ENCODE peak calls at places on chromosomes 2 and 18, in eight cellular contexts. One of them, this sample, is unnamed.

GRCh38 chr2:51971136-51971535 is 939.2 kb upstream of the NRXN1 start:
- DNase-seq in cardiac muscle cell: no peak
- DNase-seq in substantia nigra: no peak
- DNase-seq in CD8-positive, alpha-beta T cell: no peak
- DNase-seq in WERI-Rb-1: no peak
- DNase-seq in CD8-positive, alpha-beta memory T cell: no peak
- DNase-seq in brain microvascular endothelial cell: no peak
- DNase-seq in RWPE1: no peak
- DNase-seq in this sample: no peak

GRCh38 chr2:120684691-120685402 is 50.8 kb upstream of the GLI2 start:
- DNase-seq in brain microvascular endothelial cell: no peak
- DNase-seq in CD8-positive, alpha-beta memory T cell: no peak
- DNase-seq in RWPE1: no peak
- DNase-seq in CD8-positive, alpha-beta T cell: no peak
- DNase-seq in WERI-Rb-1: no peak
- DNase-seq in cardiac muscle cell: peak
- DNase-seq in substantia nigra: no peak
- DNase-seq in this sample: no peak

GRCh38 chr2:108297436-108298141 is 8.9 kb downstream of the SULT1C2 start:
- DNase-seq in CD8-positive, alpha-beta memory T cell: no peak
- DNase-seq in substantia nigra: no peak
- DNase-seq in WERI-Rb-1: no peak
- DNase-seq in brain microvascular endothelial cell: peak
- DNase-seq in CD8-positive, alpha-beta T cell: no peak
- DNase-seq in RWPE1: peak
- DNase-seq in cardiac muscle cell: peak
- DNase-seq in this sample: no peak

GRCh38 chr2:190031971-190032623 is 30.4 kb downstream of the MSTN start:
- DNase-seq in brain microvascular endothelial cell: no peak
- DNase-seq in CD8-positive, alpha-beta T cell: no peak
- DNase-seq in substantia nigra: no peak
- DNase-seq in cardiac muscle cell: no peak
- DNase-seq in CD8-positive, alpha-beta memory T cell: no peak
- DNase-seq in RWPE1: no peak
- DNase-seq in WERI-Rb-1: no peak
- DNase-seq in this sample: no peak

GRCh38 chr2:201191132-201191875 is 8.4 kb downstream of the CASP10 start:
- DNase-seq in CD8-positive, alpha-beta T cell: no peak
- DNase-seq in substantia nigra: no peak
- DNase-seq in RWPE1: no peak
- DNase-seq in WERI-Rb-1: no peak
- DNase-seq in brain microvascular endothelial cell: no peak
- DNase-seq in cardiac muscle cell: peak
- DNase-seq in CD8-positive, alpha-beta memory T cell: peak
- DNase-seq in this sample: no peak

GRCh38 chr2:206212673-206213513 is 53.2 kb downstream of the EEF1B2 start:
- DNase-seq in WERI-Rb-1: no peak
- DNase-seq in substantia nigra: no peak
- DNase-seq in brain microvascular endothelial cell: peak
- DNase-seq in RWPE1: peak
- DNase-seq in cardiac muscle cell: peak
- DNase-seq in CD8-positive, alpha-beta memory T cell: no peak
- DNase-seq in CD8-positive, alpha-beta T cell: no peak
- DNase-seq in this sample: no peak

GRCh38 chr2:170582313-170582712 is 132.8 kb upstream of the SP5 start:
- DNase-seq in brain microvascular endothelial cell: no peak
- DNase-seq in CD8-positive, alpha-beta memory T cell: no peak
- DNase-seq in substantia nigra: no peak
- DNase-seq in cardiac muscle cell: no peak
- DNase-seq in WERI-Rb-1: no peak
- DNase-seq in CD8-positive, alpha-beta T cell: no peak
- DNase-seq in RWPE1: no peak
- DNase-seq in this sample: no peak

GRCh38 chr2:237446333-237446654 is 32.3 kb upstream of the COL6A3 start:
- DNase-seq in CD8-positive, alpha-beta T cell: no peak
- DNase-seq in substantia nigra: no peak
- DNase-seq in CD8-positive, alpha-beta memory T cell: no peak
- DNase-seq in cardiac muscle cell: peak
- DNase-seq in WERI-Rb-1: no peak
- DNase-seq in brain microvascular endothelial cell: no peak
- DNase-seq in RWPE1: no peak
- DNase-seq in this sample: no peak

GRCh38 chr2:53475766-53476165 is 291.8 kb upstream of the CHAC2 start:
- DNase-seq in WERI-Rb-1: no peak
- DNase-seq in substantia nigra: no peak
- DNase-seq in CD8-positive, alpha-beta memory T cell: no peak
- DNase-seq in CD8-positive, alpha-beta T cell: no peak
- DNase-seq in cardiac muscle cell: no peak
- DNase-seq in RWPE1: no peak
- DNase-seq in brain microvascular endothelial cell: no peak
- DNase-seq in this sample: no peak

GRCh38 chr2:67777836-67778429 is 284.9 kb downstream of the C1D start:
- DNase-seq in WERI-Rb-1: no peak
- DNase-seq in CD8-positive, alpha-beta T cell: no peak
- DNase-seq in cardiac muscle cell: no peak
- DNase-seq in substantia nigra: no peak
- DNase-seq in RWPE1: no peak
- DNase-seq in CD8-positive, alpha-beta memory T cell: no peak
- DNase-seq in brain microvascular endothelial cell: no peak
- DNase-seq in this sample: no peak

GRCh38 chr18:80170395-80171094 is 61.5 kb downstream of the ADNP2 start:
- DNase-seq in WERI-Rb-1: no peak
- DNase-seq in cardiac muscle cell: peak
- DNase-seq in CD8-positive, alpha-beta memory T cell: no peak
- DNase-seq in CD8-positive, alpha-beta T cell: no peak
- DNase-seq in RWPE1: no peak
- DNase-seq in brain microvascular endothelial cell: no peak
- DNase-seq in substantia nigra: no peak
- DNase-seq in this sample: no peak

GRCh38 chr2:60976271-60976670 is 41.2 kb upstream of the PEX13 start:
- DNase-seq in CD8-positive, alpha-beta memory T cell: no peak
- DNase-seq in brain microvascular endothelial cell: no peak
- DNase-seq in RWPE1: no peak
- DNase-seq in cardiac muscle cell: no peak
- DNase-seq in WERI-Rb-1: peak
- DNase-seq in substantia nigra: no peak
- DNase-seq in CD8-positive, alpha-beta T cell: no peak
- DNase-seq in this sample: no peak

GRCh38 chr2:22355816-22356433 is 1029.1 kb upstream of the KLHL29 start:
- DNase-seq in cardiac muscle cell: peak
- DNase-seq in CD8-positive, alpha-beta memory T cell: no peak
- DNase-seq in CD8-positive, alpha-beta T cell: peak
- DNase-seq in substantia nigra: peak
- DNase-seq in WERI-Rb-1: peak
- DNase-seq in brain microvascular endothelial cell: peak
- DNase-seq in RWPE1: peak
- DNase-seq in this sample: peak

GRCh38 chr18:35525795-35526475 is 28.2 kb upstream of the INO80C start:
- DNase-seq in brain microvascular endothelial cell: no peak
- DNase-seq in CD8-positive, alpha-beta memory T cell: peak
- DNase-seq in CD8-positive, alpha-beta T cell: no peak
- DNase-seq in RWPE1: no peak
- DNase-seq in WERI-Rb-1: no peak
- DNase-seq in cardiac muscle cell: peak
- DNase-seq in substantia nigra: no peak
- DNase-seq in this sample: peak

GRCh38 chr2:173215316-173215715 is 139.4 kb upstream of the CDCA7 start:
- DNase-seq in RWPE1: no peak
- DNase-seq in substantia nigra: no peak
- DNase-seq in brain microvascular endothelial cell: no peak
- DNase-seq in cardiac muscle cell: no peak
- DNase-seq in WERI-Rb-1: no peak
- DNase-seq in CD8-positive, alpha-beta T cell: no peak
- DNase-seq in CD8-positive, alpha-beta memory T cell: no peak
- DNase-seq in this sample: no peak

GRCh38 chr2:236665572-236666118 is 96.0 kb downstream of the ACKR3 start:
- DNase-seq in substantia nigra: no peak
- DNase-seq in WERI-Rb-1: no peak
- DNase-seq in CD8-positive, alpha-beta T cell: no peak
- DNase-seq in cardiac muscle cell: peak
- DNase-seq in brain microvascular endothelial cell: no peak
- DNase-seq in RWPE1: no peak
- DNase-seq in CD8-positive, alpha-beta memory T cell: no peak
- DNase-seq in this sample: no peak

DNA sequence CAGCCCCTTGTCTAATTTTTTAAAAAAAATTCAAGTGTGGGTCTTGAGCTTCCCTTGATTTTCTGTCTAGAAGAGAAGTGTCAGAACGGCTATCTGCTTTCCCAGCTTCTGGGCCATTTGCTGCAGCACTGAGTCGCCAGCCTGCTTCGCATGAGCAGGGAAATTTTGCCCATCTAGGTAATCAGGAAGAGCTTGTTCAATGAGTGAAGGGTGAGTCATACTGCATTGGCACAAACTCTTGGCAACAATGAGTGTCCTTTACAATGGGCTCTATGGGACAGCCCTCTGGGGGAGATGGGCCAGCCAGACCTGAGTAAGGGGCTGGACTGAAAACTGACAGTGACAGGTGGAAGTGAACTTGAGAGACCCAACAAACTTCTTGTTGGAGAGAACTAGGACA is 2.4 kb upstream of the RNF144A start:
- DNase-seq in CD8-positive, alpha-beta memory T cell: no peak
- DNase-seq in WERI-Rb-1: no peak
- DNase-seq in substantia nigra: no peak
- DNase-seq in RWPE1: peak
- DNase-seq in brain microvascular endothelial cell: no peak
- DNase-seq in cardiac muscle cell: no peak
- DNase-seq in CD8-positive, alpha-beta T cell: no peak
- DNase-seq in this sample: no peak
- H3K27ac ChIP-seq in CD8-positive, alpha-beta memory T cell: no peak
- H3K27ac ChIP-seq in WERI-Rb-1: no peak
- H3K27ac ChIP-seq in substantia nigra: peak
- H3K27ac ChIP-seq in RWPE1: no peak
- H3K27ac ChIP-seq in brain microvascular endothelial cell: no peak
- H3K27ac ChIP-seq in cardiac muscle cell: no peak
- H3K27ac ChIP-seq in CD8-positive, alpha-beta T cell: no peak
- H3K27ac ChIP-seq in this sample: peak

GRCh38 chr2:64608867-64609228 is 44.9 kb downstream of the SERTAD2 start:
- DNase-seq in CD8-positive, alpha-beta T cell: no peak
- DNase-seq in brain microvascular endothelial cell: no peak
- DNase-seq in WERI-Rb-1: no peak
- DNase-seq in substantia nigra: no peak
- DNase-seq in cardiac muscle cell: no peak
- DNase-seq in RWPE1: no peak
- DNase-seq in CD8-positive, alpha-beta memory T cell: no peak
- DNase-seq in this sample: no peak

GRCh38 chr2:64606495-64607363 is 47.0 kb downstream of the SERTAD2 start:
- DNase-seq in WERI-Rb-1: peak
- DNase-seq in brain microvascular endothelial cell: no peak
- DNase-seq in RWPE1: no peak
- DNase-seq in CD8-positive, alpha-beta memory T cell: peak
- DNase-seq in cardiac muscle cell: peak
- DNase-seq in CD8-positive, alpha-beta T cell: peak
- DNase-seq in substantia nigra: peak
- DNase-seq in this sample: no peak

GRCh38 chr2:64607381-64607780 is 46.3 kb downstream of the SERTAD2 start:
- DNase-seq in substantia nigra: no peak
- DNase-seq in RWPE1: no peak
- DNase-seq in brain microvascular endothelial cell: no peak
- DNase-seq in CD8-positive, alpha-beta memory T cell: no peak
- DNase-seq in cardiac muscle cell: no peak
- DNase-seq in CD8-positive, alpha-beta T cell: no peak
- DNase-seq in WERI-Rb-1: no peak
- DNase-seq in this sample: no peak

GRCh38 chr2:64610456-64610855 is 43.3 kb downstream of the SERTAD2 start:
- DNase-seq in WERI-Rb-1: no peak
- DNase-seq in RWPE1: no peak
- DNase-seq in CD8-positive, alpha-beta memory T cell: no peak
- DNase-seq in brain microvascular endothelial cell: no peak
- DNase-seq in CD8-positive, alpha-beta T cell: no peak
- DNase-seq in substantia nigra: no peak
- DNase-seq in cardiac muscle cell: no peak
- DNase-seq in this sample: no peak

DNA sequence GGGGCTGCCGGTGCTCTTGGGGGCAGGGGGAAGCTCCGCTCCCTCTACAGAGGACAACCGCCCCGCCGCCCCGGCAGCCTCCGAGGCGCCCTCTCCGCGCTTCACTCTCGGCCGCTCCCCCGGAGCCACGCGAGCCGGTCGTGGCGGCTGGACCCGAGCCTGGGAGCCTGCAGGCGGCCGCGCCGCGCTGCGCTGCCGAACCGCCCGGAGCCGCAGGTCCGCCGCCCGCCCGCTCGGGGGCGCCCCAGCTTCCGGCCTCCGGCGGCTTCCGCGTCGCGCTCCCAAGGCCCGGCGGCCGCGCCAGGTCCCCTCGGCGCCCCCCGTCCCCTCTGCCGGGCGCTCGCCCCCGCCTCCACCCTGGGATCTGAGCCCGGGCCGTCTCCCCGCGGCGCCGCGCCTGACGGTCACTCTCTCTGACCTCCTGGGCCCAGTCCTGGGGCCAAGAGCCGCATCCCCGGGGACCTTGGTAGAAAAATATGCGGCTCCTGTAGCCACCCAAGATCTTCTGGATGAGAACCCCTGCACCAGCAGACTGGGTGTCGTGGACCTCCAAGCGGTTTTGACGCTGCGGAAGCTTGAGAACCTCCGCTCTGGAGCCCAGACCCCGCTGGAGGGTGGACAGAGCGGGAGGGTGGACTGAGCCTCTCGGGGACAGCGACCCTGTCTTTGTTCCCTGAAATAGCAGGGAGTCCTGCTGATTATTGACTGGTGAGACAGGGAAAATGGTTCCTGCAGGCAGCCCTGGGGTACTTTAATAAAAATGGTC is 44.3 kb downstream of the SERTAD2 start:
- DNase-seq in CD8-positive, alpha-beta T cell: peak
- DNase-seq in brain microvascular endothelial cell: no peak
- DNase-seq in RWPE1: no peak
- DNase-seq in substantia nigra: peak
- DNase-seq in cardiac muscle cell: peak
- DNase-seq in WERI-Rb-1: no peak
- DNase-seq in CD8-positive, alpha-beta memory T cell: peak
- DNase-seq in this sample: peak
- H3K27ac ChIP-seq in CD8-positive, alpha-beta T cell: peak
- H3K27ac ChIP-seq in brain microvascular endothelial cell: no peak
- H3K27ac ChIP-seq in RWPE1: no peak
- H3K27ac ChIP-seq in substantia nigra: peak
- H3K27ac ChIP-seq in cardiac muscle cell: no peak
- H3K27ac ChIP-seq in WERI-Rb-1: no peak
- H3K27ac ChIP-seq in CD8-positive, alpha-beta memory T cell: peak
- H3K27ac ChIP-seq in this sample: peak

DNA sequence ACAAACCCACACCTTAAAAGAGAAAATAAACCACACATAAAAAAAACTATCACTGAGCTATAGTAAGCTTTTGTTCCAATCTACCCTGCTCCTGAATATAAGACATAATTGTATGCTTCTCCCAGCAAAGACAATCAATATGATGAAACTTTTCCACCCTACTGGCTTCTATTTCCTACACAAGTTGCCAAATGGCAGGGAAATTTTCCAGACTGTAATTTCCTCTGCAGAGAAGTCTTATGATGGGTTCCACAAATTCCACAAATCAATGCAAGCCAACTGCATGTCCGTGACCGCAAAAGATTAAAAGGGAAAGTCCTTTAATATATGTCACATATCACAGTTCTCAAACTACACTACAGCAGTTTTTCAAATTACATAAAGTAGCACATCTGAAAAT is 61.3 kb downstream of the RPL31 start:
- DNase-seq in CD8-positive, alpha-beta memory T cell: no peak
- DNase-seq in brain microvascular endothelial cell: peak
- DNase-seq in WERI-Rb-1: no peak
- DNase-seq in substantia nigra: no peak
- DNase-seq in RWPE1: no peak
- DNase-seq in CD8-positive, alpha-beta T cell: no peak
- DNase-seq in cardiac muscle cell: peak
- DNase-seq in this sample: no peak
- H3K27ac ChIP-seq in CD8-positive, alpha-beta memory T cell: no peak
- H3K27ac ChIP-seq in brain microvascular endothelial cell: no peak
- H3K27ac ChIP-seq in WERI-Rb-1: no peak
- H3K27ac ChIP-seq in substantia nigra: no peak
- H3K27ac ChIP-seq in RWPE1: no peak
- H3K27ac ChIP-seq in CD8-positive, alpha-beta T cell: no peak
- H3K27ac ChIP-seq in cardiac muscle cell: no peak
- H3K27ac ChIP-seq in this sample: no peak

GRCh38 chr2:119528036-119528435 is 3.8 kb upstream of the SCTR start:
- DNase-seq in substantia nigra: no peak
- DNase-seq in CD8-positive, alpha-beta memory T cell: no peak
- DNase-seq in RWPE1: no peak
- DNase-seq in brain microvascular endothelial cell: no peak
- DNase-seq in CD8-positive, alpha-beta T cell: no peak
- DNase-seq in WERI-Rb-1: no peak
- DNase-seq in cardiac muscle cell: no peak
- DNase-seq in this sample: no peak
- H3K27ac ChIP-seq in substantia nigra: no peak
- H3K27ac ChIP-seq in CD8-positive, alpha-beta memory T cell: no peak
- H3K27ac ChIP-seq in RWPE1: no peak
- H3K27ac ChIP-seq in brain microvascular endothelial cell: no peak
- H3K27ac ChIP-seq in CD8-positive, alpha-beta T cell: no peak
- H3K27ac ChIP-seq in WERI-Rb-1: no peak
- H3K27ac ChIP-seq in cardiac muscle cell: no peak
- H3K27ac ChIP-seq in this sample: no peak

This sample was measured in dorsolateral prefrontal cortex.